ENCODE peak calls at places on chromosomes 13 and 19, in seven cellular contexts. One of them, this sample, is unnamed.

GRCh38 chr13:40981361-40981760 is 37.8 kb downstream of the ELF1 start:
- DNase-seq in GM03348: no peak
- DNase-seq in skeletal muscle cell: no peak
- DNase-seq in NCI-H2107: no peak
- DNase-seq in left lung: no peak
- DNase-seq in epithelial cell of esophagus: no peak
- DNase-seq in HuH-7.5: no peak
- DNase-seq in this sample: no peak

GRCh38 chr13:99067160-99067985 is 89.5 kb upstream of the DOCK9 start:
- DNase-seq in GM03348: peak; percentile 70
- DNase-seq in skeletal muscle cell: no peak
- DNase-seq in NCI-H2107: no peak
- DNase-seq in left lung: no peak
- DNase-seq in epithelial cell of esophagus: peak; percentile 92
- DNase-seq in HuH-7.5: no peak
- DNase-seq in this sample: no peak

GRCh38 chr19:18789883-18790565 is 1.1 kb downstream of the COMP start:
- DNase-seq in GM03348: peak; percentile 91
- DNase-seq in skeletal muscle cell: no peak
- DNase-seq in NCI-H2107: no peak
- DNase-seq in left lung: no peak
- DNase-seq in epithelial cell of esophagus: no peak
- DNase-seq in HuH-7.5: no peak
- DNase-seq in this sample: no peak

GRCh38 chr13:39364797-39365468 is 238.1 kb downstream of the LHFPL6 start:
- DNase-seq in GM03348: peak; percentile 12
- DNase-seq in skeletal muscle cell: no peak
- DNase-seq in NCI-H2107: no peak
- DNase-seq in left lung: no peak
- DNase-seq in epithelial cell of esophagus: peak; percentile 77
- DNase-seq in HuH-7.5: no peak
- DNase-seq in this sample: no peak

GRCh38 chr19:406999-407491 is 1.9 kb downstream of the C2CD4C start:
- DNase-seq in GM03348: no peak
- DNase-seq in skeletal muscle cell: no peak
- DNase-seq in NCI-H2107: no peak
- DNase-seq in left lung: no peak
- DNase-seq in epithelial cell of esophagus: no peak
- DNase-seq in HuH-7.5: no peak
- DNase-seq in this sample: no peak

GRCh38 chr13:97881556-97881955 is 71.9 kb upstream of the IPO5 start:
- DNase-seq in GM03348: no peak
- DNase-seq in skeletal muscle cell: no peak
- DNase-seq in NCI-H2107: no peak
- DNase-seq in left lung: no peak
- DNase-seq in epithelial cell of esophagus: no peak
- DNase-seq in HuH-7.5: no peak
- DNase-seq in this sample: no peak

GRCh38 chr19:5186293-5187050 is 154.1 kb downstream of the PTPRS start:
- DNase-seq in GM03348: peak; percentile 91
- DNase-seq in skeletal muscle cell: peak; percentile 25
- DNase-seq in NCI-H2107: no peak
- DNase-seq in left lung: no peak
- DNase-seq in epithelial cell of esophagus: peak; percentile 10
- DNase-seq in HuH-7.5: no peak
- DNase-seq in this sample: no peak

GRCh38 chr13:69903081-69903480 is 204.5 kb upstream of the ATXN8OS start:
- DNase-seq in GM03348: no peak
- DNase-seq in skeletal muscle cell: no peak
- DNase-seq in NCI-H2107: no peak
- DNase-seq in left lung: no peak
- DNase-seq in epithelial cell of esophagus: no peak
- DNase-seq in HuH-7.5: no peak
- DNase-seq in this sample: no peak

GRCh38 chr13:72313546-72313945 is 413.9 kb downstream of the MZT1 start:
- DNase-seq in GM03348: no peak
- DNase-seq in skeletal muscle cell: no peak
- DNase-seq in NCI-H2107: no peak
- DNase-seq in left lung: no peak
- DNase-seq in epithelial cell of esophagus: no peak
- DNase-seq in HuH-7.5: no peak
- DNase-seq in this sample: no peak

GRCh38 chr13:112931028-112931934 is 37.7 kb upstream of the MCF2L start:
- DNase-seq in GM03348: peak; percentile 76
- DNase-seq in skeletal muscle cell: peak; percentile 25
- DNase-seq in NCI-H2107: peak; percentile 65
- DNase-seq in left lung: no peak
- DNase-seq in epithelial cell of esophagus: peak; percentile 18
- DNase-seq in HuH-7.5: peak; percentile 75
- DNase-seq in this sample: peak; percentile 67

GRCh38 chr19:48378194-48378570 is 13.2 kb downstream of the KDELR1 start:
- DNase-seq in GM03348: no peak
- DNase-seq in skeletal muscle cell: no peak
- DNase-seq in NCI-H2107: no peak
- DNase-seq in left lung: no peak
- DNase-seq in epithelial cell of esophagus: no peak
- DNase-seq in HuH-7.5: no peak
- DNase-seq in this sample: no peak

GRCh38 chr13:41643502-41643901 is 186.2 kb downstream of the RGCC start:
- DNase-seq in GM03348: no peak
- DNase-seq in skeletal muscle cell: no peak
- DNase-seq in NCI-H2107: no peak
- DNase-seq in left lung: no peak
- DNase-seq in epithelial cell of esophagus: no peak
- DNase-seq in HuH-7.5: no peak
- DNase-seq in this sample: no peak

GRCh38 chr13:80337011-80337688 is 3.8 kb downstream of the SPRY2 start:
- DNase-seq in GM03348: no peak
- DNase-seq in skeletal muscle cell: no peak
- DNase-seq in NCI-H2107: no peak
- DNase-seq in left lung: no peak
- DNase-seq in epithelial cell of esophagus: peak; percentile 11
- DNase-seq in HuH-7.5: no peak
- DNase-seq in this sample: peak; percentile 17

GRCh38 chr13:77853701-77854100 is 64.9 kb downstream of the EDNRB start:
- DNase-seq in GM03348: no peak
- DNase-seq in skeletal muscle cell: no peak
- DNase-seq in NCI-H2107: no peak
- DNase-seq in left lung: no peak
- DNase-seq in epithelial cell of esophagus: no peak
- DNase-seq in HuH-7.5: no peak
- DNase-seq in this sample: no peak

GRCh38 chr13:30690282-30691188 is 44.8 kb upstream of the ALOX5AP start:
- DNase-seq in GM03348: peak; percentile 90
- DNase-seq in skeletal muscle cell: peak; percentile 98
- DNase-seq in NCI-H2107: no peak
- DNase-seq in left lung: peak; percentile 80
- DNase-seq in epithelial cell of esophagus: peak; percentile 83
- DNase-seq in HuH-7.5: no peak
- DNase-seq in this sample: peak; percentile 79

This sample was measured in left colon.